ENCODE peak calls at places on chromosomes 11 and 22, in five cellular contexts. P, L, R, W and G are unnamed samples. For H3K27me3, the result is how much of the 10 kb centered on the place peaks cover.

GRCh38 chr11:56048480-56048879 is 21.0 kb downstream of the OR5AS1 start:
- DNase-seq in P (no peak), R (no peak), L (no peak), W (no peak), G (no peak)

GRCh38 chr22:37137903-37138665 is 11.6 kb downstream of the IL2RB start:
- DNase-seq in W (no peak), P (no peak), L (no peak), R (no peak), G (no peak)

GRCh38 chr11:47867821-47868220 is 19.7 kb upstream of the NUP160 start:
- DNase-seq in W (no peak), P (no peak), L (no peak), R (no peak), G (no peak)

GRCh38 chr22:29004647-29005371 is 56.8 kb downstream of the C22orf31 start:
- DNase-seq in R (peak), P (peak), L (peak), W (peak), G (peak)

GRCh38 chr11:12865871-12866595 is 143.1 kb upstream of the RASSF10 start:
- DNase-seq in R (peak), W (no peak), P (no peak), L (no peak), G (no peak)

GRCh38 chr11:64869571-64870175 is 8.7 kb downstream of the EHD1 start:
- DNase-seq in R (peak), W (no peak), P (no peak), L (peak), G (no peak)

GRCh38 chr22:46618104-46618647 is 2.0 kb upstream of the GRAMD4 start:
- DNase-seq in P (no peak), L (no peak), W (no peak), R (no peak), G (no peak)

GRCh38 chr22:33255781-33256180 is 197.6 kb upstream of the SYN3 start:
- DNase-seq in L (no peak), P (no peak), R (no peak), W (no peak), G (no peak)

GRCh38 chr11:119615003-119615878 is 113.8 kb downstream of the NECTIN1 start:
- DNase-seq in L (no peak), W (no peak), R (no peak), P (peak), G (no peak)

GRCh38 chr11:128919192-128919591 is 23.5 kb downstream of the TP53AIP1 start:
- DNase-seq in L (no peak), R (no peak), W (no peak), P (no peak), G (no peak)

GRCh38 chr11:102974552-102975280 is 19.2 kb upstream of the MMP13 start:
- DNase-seq in R (no peak), W (peak), P (peak), L (no peak), G (no peak)

GRCh38 chr22:21642584-21643448 is 714 bp downstream of the SDF2L1 start:
- DNase-seq in P (peak), L (peak), W (peak), R (peak), G (peak)

GRCh38 chr11:128482512-128483191 is 104.7 kb downstream of the ETS1 start:
- DNase-seq in R (no peak), P (peak), L (no peak), W (no peak), G (peak)

GRCh38 chr11:33266418-33267215 is 9.4 kb downstream of the HIPK3 start:
- DNase-seq in L (no peak), R (no peak), P (peak), W (peak), G (peak)

GRCh38 chr11:59666969-59667368 is 1.9 kb downstream of the PATL1 start:
- DNase-seq in P (peak), R (no peak), L (no peak), W (no peak), G (no peak)

GRCh38 chr11:85595285-85595884 is 31.8 kb downstream of the DLG2 start:
- DNase-seq in W (no peak), P (peak), R (peak), L (no peak), G (no peak)

GRCh38 chr11:122578168-122578825 is 77.2 kb upstream of the UBASH3B start:
- DNase-seq in W (no peak), P (peak), R (no peak), L (no peak), G (no peak)

GRCh38 chr11:61693897-61694840 is 14.0 kb downstream of the DAGLA start:
- DNase-seq in W (peak), L (no peak), R (no peak), P (peak), G (no peak)

GRCh38 chr22:28316014-28316413 is 363.6 kb downstream of the TTC28 start:
- DNase-seq in W (no peak), P (no peak), R (no peak), L (no peak), G (no peak)

DNA sequence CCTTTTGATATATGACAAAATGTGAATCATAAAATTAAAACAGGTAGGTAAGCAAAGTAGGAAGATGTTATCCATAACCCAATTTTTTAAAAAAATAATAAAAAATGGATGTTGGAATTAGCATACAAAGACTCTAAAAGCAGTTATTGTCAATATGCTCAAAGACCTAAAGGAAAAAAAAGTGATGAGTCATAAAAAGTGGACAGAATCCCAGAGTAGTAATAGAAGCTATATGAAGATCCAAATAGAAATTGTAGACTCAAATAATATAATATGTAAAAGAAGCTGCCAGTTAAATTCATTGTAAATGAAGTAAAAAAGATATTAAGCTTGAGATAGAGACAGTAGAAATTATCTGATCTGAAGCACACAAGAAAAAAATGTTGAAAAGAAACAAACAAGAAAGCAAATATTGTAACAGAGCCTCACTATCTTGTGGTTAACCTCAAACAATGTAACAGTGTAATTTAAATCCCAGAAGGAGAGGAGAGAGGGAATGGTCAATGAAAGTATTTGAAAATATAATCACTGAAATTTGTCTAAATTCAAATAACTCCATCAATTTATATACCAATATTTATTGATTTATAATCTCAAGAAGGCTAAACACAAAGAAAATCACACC is 773.4 kb upstream of the RAG2 start:
- DNase-seq in P (peak), R (no peak), L (no peak), W (no peak), G (no peak)
- TF ChIP-seq CTCF in P (no peak), R (no peak), L (no peak), W (no peak), G (no peak)

GRCh38 chr11:18173225-18173866 is 709 bp downstream of the MRGPRX4 start:
- DNase-seq in L (no peak), W (no peak), R (no peak), P (no peak), G (no peak)
- H3K27me3 ChIP-seq in L (under half), W (under half), R (under half), P (under half), G (under half)

DNA sequence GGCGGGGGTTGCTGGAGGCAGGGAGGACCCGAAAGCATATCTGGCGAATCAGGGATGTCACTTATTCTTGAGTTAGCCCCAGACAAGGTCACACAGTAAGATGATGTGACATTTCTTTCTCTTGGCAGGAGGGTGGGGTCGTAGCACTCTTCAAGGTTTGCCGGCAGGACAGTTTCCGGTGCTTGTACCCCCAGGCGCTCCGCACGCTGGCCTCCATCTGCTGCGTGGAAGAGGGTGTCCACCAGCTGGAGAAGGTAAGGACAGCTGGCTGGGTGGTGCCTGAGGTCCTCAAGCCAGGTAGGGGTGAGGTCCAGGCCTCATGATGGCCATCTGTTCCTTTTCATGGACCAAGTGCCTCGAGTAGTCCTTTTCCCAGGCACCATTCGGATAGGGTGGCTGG is 86.0 kb downstream of the INSC start:
- DNase-seq in L (no peak), W (no peak), P (no peak), R (no peak), G (no peak)
- TF ChIP-seq CTCF in L (no peak), W (no peak), P (no peak), R (no peak), G (no peak)

GRCh38 chr22:19765477-19766234 is 5.1 kb downstream of the TBX1 start:
- DNase-seq in L (peak), P (no peak), R (peak), W (no peak), G (no peak)

GRCh38 chr22:19767427-19768380 is 7.1 kb downstream of the TBX1 start:
- DNase-seq in P (no peak), W (no peak), L (peak), R (no peak), G (peak)

GRCh38 chr22:19764636-19765476 is 4.3 kb downstream of the TBX1 start:
- DNase-seq in R (peak), W (no peak), L (peak), P (no peak), G (no peak)

GRCh38 chr22:19766235-19766505 is 5.6 kb downstream of the TBX1 start:
- DNase-seq in R (peak), P (no peak), W (no peak), L (peak), G (no peak)

GRCh38 chr22:19766506-19767426 is 6.2 kb downstream of the TBX1 start:
- DNase-seq in L (peak), R (peak), W (no peak), P (no peak), G (peak)
- H3K27me3 ChIP-seq in L (under half), R (half or more), W (half or more), P (half or more), G (under half)